ENCODE peak calls at places on chromosomes 5 and 9, in eight cellular contexts. Q is HCT116, B is HL-60, K is GM23338, T is H1, N is sigmoid colon, P is spleen, U is suprapubic skin. I is an unnamed sample.

GRCh38 chr5:124948754-124949275 is 202.4 kb upstream of the ZNF608 start:
- DNase-seq in B (no peak), Q (no peak), N (no peak), K (no peak), P (no peak), U (no peak), T (no peak), I (no peak)

GRCh38 chr5:177378884-177379883 is 5.0 kb upstream of the SLC34A1 start:
- DNase-seq in P (no peak), U (no peak), Q (no peak), B (no peak), T (no peak), K (no peak), N (no peak), I (no peak)

GRCh38 chr9:121156263-121156731 is 45.4 kb downstream of the RAB14 start:
- DNase-seq in N (no peak), P (no peak), Q (no peak), U (no peak), B (no peak), T (no peak), K (no peak), I (no peak)

GRCh38 chr5:14590949-14591348 is 9.4 kb downstream of the OTULINL start:
- DNase-seq in U (no peak), T (no peak), K (no peak), P (no peak), Q (no peak), N (no peak), B (no peak), I (no peak)

GRCh38 chr9:99055384-99055783 is 49.5 kb upstream of the TGFBR1 start:
- DNase-seq in Q (no peak), K (no peak), P (no peak), N (no peak), B (no peak), U (no peak), T (no peak), I (no peak)

GRCh38 chr9:119688547-119688946 is 319.3 kb upstream of the BRINP1 start:
- DNase-seq in N (no peak), T (no peak), Q (no peak), K (no peak), U (no peak), B (no peak), P (no peak), I (no peak)

GRCh38 chr5:116486588-116486987 is 88.0 kb downstream of the SEMA6A start:
- DNase-seq in N (no peak), Q (no peak), U (no peak), T (no peak), B (no peak), P (no peak), K (no peak), I (no peak)

GRCh38 chr9:124716795-124717194 is 54.3 kb downstream of the NR6A1 start:
- DNase-seq in U (no peak), B (no peak), K (no peak), Q (peak; percentile 64), T (no peak), P (no peak), N (no peak), I (no peak)

GRCh38 chr9:123990427-123990826 is 21.1 kb upstream of the LHX2 start:
- DNase-seq in U (no peak), K (peak; percentile 15), P (no peak), B (no peak), T (no peak), Q (no peak), N (no peak), I (no peak)

GRCh38 chr5:14490309-14490711 is 91.3 kb upstream of the OTULINL start:
- DNase-seq in N (no peak), K (no peak), Q (no peak), B (peak; percentile 69), U (no peak), P (no peak), T (no peak), I (no peak)

GRCh38 chr9:120474579-120475243 is 105.3 kb downstream of the CDK5RAP2 start:
- DNase-seq in P (no peak), T (no peak), K (no peak), N (no peak), U (no peak), Q (no peak), B (no peak), I (no peak)

GRCh38 chr9:137300607-137301085 is 1.4 kb downstream of the NRARP start:
- DNase-seq in N (no peak), P (no peak), B (no peak), T (no peak), U (no peak), Q (no peak), K (peak; percentile 84), I (no peak)

GRCh38 chr5:144205141-144205551 is 34.5 kb downstream of the KCTD16 start:
- DNase-seq in U (no peak), N (no peak), Q (no peak), P (no peak), K (peak; percentile 80), T (no peak), B (no peak), I (no peak)

DNA sequence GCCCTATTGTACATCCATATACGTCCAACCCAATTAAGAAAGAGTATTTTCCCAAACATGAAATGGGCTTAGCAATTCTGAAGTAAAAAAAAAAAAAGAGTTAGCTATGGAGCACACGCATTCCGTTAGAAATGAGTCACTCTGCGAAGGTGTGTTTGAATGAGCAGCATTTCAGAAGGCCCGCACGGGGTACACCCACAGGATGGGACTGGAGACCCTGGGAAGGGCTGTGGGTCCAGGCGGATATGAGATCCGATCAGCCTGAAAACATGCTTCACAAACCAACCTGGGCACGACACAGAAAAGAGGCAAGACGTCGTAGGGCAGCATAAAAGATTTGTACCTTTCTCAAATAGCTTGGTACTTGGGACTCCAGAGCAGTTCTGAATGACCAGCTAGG is 173.9 kb upstream of the KLF9 start:
- DNase-seq in U (no peak), T (no peak), K (no peak), B (no peak), Q (no peak), P (no peak), N (no peak), I (no peak)
- H3K27ac ChIP-seq in U (peak overlapping the region; percentile 79), T (no peak overlapping the region), K (no peak overlapping the region), B (no peak overlapping the region), Q (no peak overlapping the region), P (no peak overlapping the region), N (peak overlapping the region; percentile 95), I (peak overlapping the region; percentile 79)

GRCh38 chr9:109478665-109479380 is 19.3 kb downstream of the PTPN3 start:
- DNase-seq in Q (no peak), B (no peak), K (no peak), T (no peak), N (no peak), U (no peak), P (no peak), I (no peak)

GRCh38 chr9:109477269-109478203 is 20.6 kb downstream of the PTPN3 start:
- DNase-seq in P (no peak), Q (peak; percentile 74), K (no peak), B (no peak), T (no peak), U (no peak), N (no peak), I (no peak)

GRCh38 chr9:109478204-109478563 is 19.9 kb downstream of the PTPN3 start:
- DNase-seq in Q (no peak), P (no peak), T (no peak), U (no peak), N (no peak), B (no peak), K (no peak), I (no peak)

GRCh38 chr9:109481747-109482325 is 16.3 kb downstream of the PTPN3 start:
- DNase-seq in K (no peak), B (no peak), N (no peak), T (no peak), U (no peak), Q (no peak), P (no peak), I (no peak)

DNA sequence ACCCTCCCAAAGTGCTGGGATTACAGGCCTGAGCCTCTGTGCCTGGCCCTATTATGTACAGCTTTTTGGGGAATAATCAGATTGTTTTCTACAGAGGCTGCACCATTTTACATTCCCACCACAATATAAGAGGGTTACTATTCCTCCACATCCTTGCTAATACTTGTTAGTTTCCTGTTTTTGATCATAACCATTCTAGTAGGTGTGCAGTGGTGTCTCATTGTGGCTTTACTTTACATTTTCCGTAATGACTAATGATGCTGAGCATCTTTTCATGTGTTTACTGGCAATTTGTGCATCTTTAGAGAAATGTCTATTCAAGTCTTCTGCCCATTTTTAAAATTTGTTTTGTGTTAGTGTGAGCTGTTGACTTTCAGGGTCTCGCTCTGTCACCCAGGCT is 18.3 kb downstream of the PTPN3 start:
- DNase-seq in N (no peak), T (no peak), U (no peak), K (no peak), B (no peak), Q (no peak), P (no peak), I (no peak)
- TF ChIP-seq POLR2AphosphoS5 in N (no peak), T (no peak), U (no peak), K (no peak), B (no peak), Q (no peak), P (no peak), I (no peak)

GRCh38 chr9:69066955-69067354 is 31.4 kb downstream of the FXN start:
- DNase-seq in Q (no peak), B (no peak), T (no peak), U (no peak), N (no peak), P (no peak), K (peak; percentile 83), I (no peak)

GRCh38 chr9:69060766-69061165 is 25.2 kb downstream of the FXN start:
- DNase-seq in B (no peak), N (no peak), K (peak; percentile 20), T (no peak), Q (no peak), U (no peak), P (no peak), I (no peak)

GRCh38 chr9:69065660-69066059 is 30.1 kb downstream of the FXN start:
- DNase-seq in U (no peak), P (no peak), B (no peak), T (no peak), K (no peak), N (no peak), Q (no peak), I (no peak)

GRCh38 chr9:69062195-69062594 is 26.6 kb downstream of the FXN start:
- DNase-seq in K (no peak), T (no peak), B (no peak), U (no peak), P (no peak), N (no peak), Q (no peak), I (no peak)

GRCh38 chr9:69063839-69064238 is 28.3 kb downstream of the FXN start:
- DNase-seq in B (no peak), P (no peak), U (no peak), T (no peak), K (no peak), Q (no peak), N (no peak), I (no peak)
- H3K27ac ChIP-seq in B (no peak overlapping the region), P (no peak overlapping the region), U (no peak overlapping the region), T (no peak overlapping the region), K (peak overlapping the region; percentile 52), Q (no peak overlapping the region), N (no peak overlapping the region), I (no peak overlapping the region)

GRCh38 chr5:42840279-42840678 is 28.6 kb upstream of the SELENOP start:
- DNase-seq in B (peak; percentile 38), T (no peak), U (no peak), P (no peak), K (no peak), Q (no peak), N (peak; percentile 81), I (no peak)
- TF ChIP-seq POLR2AphosphoS5 in B (no peak), T (no peak), U (no peak), P (no peak), K (no peak), Q (no peak), N (peak; percentile 43), I (peak; percentile 24)

I was measured in vagina.